ENCODE peak calls at places on chromosomes 13 and 19, in six cellular contexts. M is uterus, G is hepatocyte, I is dorsolateral prefrontal cortex, K is right lobe of liver, E is lung. Z is an unnamed sample.

GRCh38 chr13:31110617-31111016 is 51.1 kb downstream of the HSPH1 start:
- DNase-seq in E (no peak), I (no peak), M (no peak), K (no peak), G (no peak), Z (no peak)

GRCh38 chr19:15251749-15252397 is 19.6 kb upstream of the EPHX3 start:
- DNase-seq in M (peak; percentile 93), G (peak; percentile 85), K (no peak), E (peak; percentile 53), I (peak; percentile 23), Z (no peak)

GRCh38 chr19:3790209-3790734 is 4.1 kb upstream of the MATK start:
- DNase-seq in M (no peak), E (no peak), I (no peak), G (no peak), K (no peak), Z (no peak)

GRCh38 chr13:61575941-61576340 is 160.3 kb upstream of the PCDH20 start:
- DNase-seq in I (no peak), G (no peak), E (no peak), K (no peak), M (no peak), Z (no peak)

GRCh38 chr13:41494202-41494601 is 36.9 kb downstream of the RGCC start:
- DNase-seq in E (no peak), I (no peak), M (no peak), K (no peak), G (no peak), Z (no peak)

GRCh38 chr19:38730731-38731589 is 13.3 kb downstream of the CAPN12 start:
- DNase-seq in M (peak; percentile 19), G (no peak), E (no peak), I (no peak), K (no peak), Z (no peak)

GRCh38 chr19:42420055-42420544 is 7.1 kb downstream of the LIPE start:
- DNase-seq in E (no peak), M (no peak), I (no peak), G (peak; percentile 62), K (peak; percentile 68), Z (no peak)

GRCh38 chr13:99467764-99468163 is 33.5 kb upstream of the TM9SF2 start:
- DNase-seq in E (no peak), I (no peak), M (no peak), K (no peak), G (peak; percentile 28), Z (no peak)

GRCh38 chr19:31338069-31338767 is 11.0 kb downstream of the TSHZ3 start:
- DNase-seq in K (peak; percentile 47), I (no peak), E (no peak), G (peak; percentile 82), M (peak; percentile 77), Z (no peak)

GRCh38 chr13:40624338-40624737 is 42.1 kb downstream of the FOXO1 start:
- DNase-seq in I (no peak), G (no peak), E (no peak), K (no peak), M (no peak), Z (no peak)

GRCh38 chr19:39539165-39539518 is 819 bp downstream of the EID2 start:
- DNase-seq in M (no peak), K (no peak), I (no peak), E (no peak), G (peak; percentile 28), Z (no peak)

GRCh38 chr13:100664171-100664900 is 10.3 kb downstream of the TMTC4 start:
- DNase-seq in K (no peak), E (no peak), M (no peak), G (no peak), I (no peak), Z (no peak)

GRCh38 chr13:30111810-30112209 is 195.5 kb downstream of the KATNAL1 start:
- DNase-seq in E (no peak), I (no peak), G (no peak), K (no peak), M (no peak), Z (no peak)

GRCh38 chr13:23060972-23061371 is 119.8 kb upstream of the SGCG start:
- DNase-seq in E (no peak), G (no peak), I (no peak), M (no peak), K (no peak), Z (no peak)

GRCh38 chr13:25037057-25037813 is 58.7 kb upstream of the PABPC3 start:
- DNase-seq in M (no peak), I (peak; percentile 69), K (peak; percentile 28), E (peak; percentile 46), G (peak; percentile 77), Z (peak; percentile 19)

GRCh38 chr13:99658266-99658991 is 157.2 kb downstream of the TM9SF2 start:
- DNase-seq in K (peak; percentile 63), M (peak; percentile 52), G (peak; percentile 73), E (peak; percentile 40), I (peak; percentile 67), Z (no peak)

GRCh38 chr19:10641248-10641647 is 12.9 kb upstream of the ILF3 start:
- DNase-seq in K (no peak), G (no peak), M (no peak), I (no peak), E (no peak), Z (no peak)

GRCh38 chr19:8965887-8966286 is 44.3 kb downstream of the MUC16 start:
- DNase-seq in M (no peak), E (no peak), I (no peak), K (no peak), G (no peak), Z (no peak)

GRCh38 chr13:24270639-24271131 is 38.7 kb upstream of the C1QTNF9 start:
- DNase-seq in G (peak; percentile 46), E (peak; percentile 70), K (peak; percentile 80), I (peak; percentile 41), M (peak; percentile 39), Z (peak; percentile 3)

GRCh38 chr19:28493881-28494280 is 719.1 kb downstream of the UQCRFS1 start:
- DNase-seq in G (no peak), K (no peak), I (no peak), E (no peak), M (no peak), Z (no peak)

GRCh38 chr13:39765801-39766463 is 110.5 kb downstream of the COG6 start:
- DNase-seq in E (peak; percentile 46), G (no peak), M (peak; percentile 35), K (peak; percentile 37), I (peak; percentile 94), Z (no peak)

GRCh38 chr13:23081246-23081645 is 99.5 kb upstream of the SGCG start:
- DNase-seq in I (no peak), E (no peak), K (no peak), M (no peak), G (no peak), Z (no peak)

GRCh38 chr13:35966024-35966423 is 165.2 kb downstream of the DCLK1 start:
- DNase-seq in E (no peak), I (no peak), K (no peak), M (no peak), G (no peak), Z (no peak)

GRCh38 chr13:35963982-35964665 is 167.1 kb downstream of the DCLK1 start:
- DNase-seq in M (no peak), G (no peak), K (no peak), E (no peak), I (no peak), Z (no peak)

GRCh38 chr13:35965226-35965927 is 165.8 kb downstream of the DCLK1 start:
- DNase-seq in M (no peak), E (no peak), G (no peak), K (no peak), I (no peak), Z (no peak)

GRCh38 chr13:35961461-35962220 is 169.5 kb downstream of the DCLK1 start:
- DNase-seq in I (no peak), K (no peak), M (no peak), G (no peak), E (no peak), Z (no peak)

GRCh38 chr13:35964764-35965163 is 166.4 kb downstream of the DCLK1 start:
- DNase-seq in I (no peak), G (peak; percentile 41), M (no peak), K (no peak), E (no peak), Z (peak; percentile 54)
- TF ChIP-seq CTCF in I (no peak), G (no peak), M (no peak), K (no peak), E (no peak), Z (no peak)

GRCh38 chr19:48740705-48741030 is 258 bp upstream of the RASIP1 start:
- DNase-seq in K (no peak), M (no peak), I (no peak), E (no peak), G (no peak), Z (no peak)

GRCh38 chr19:48738557-48739399 is 1.6 kb downstream of the RASIP1 start:
- DNase-seq in I (peak; percentile 97), E (peak; percentile 94), M (peak; percentile 94), G (peak; percentile 98), K (peak; percentile 98), Z (peak; percentile 38)

GRCh38 chr19:48739835-48740704 is at the start of gene RASIP1:
- DNase-seq in G (no peak), I (peak; percentile 47), M (no peak), E (peak; percentile 57), K (peak; percentile 79), Z (no peak)

GRCh38 chr19:48737360-48737998 is 2.9 kb downstream of the RASIP1 start:
- DNase-seq in G (no peak), I (no peak), M (no peak), K (peak; percentile 50), E (no peak), Z (no peak)

DNA sequence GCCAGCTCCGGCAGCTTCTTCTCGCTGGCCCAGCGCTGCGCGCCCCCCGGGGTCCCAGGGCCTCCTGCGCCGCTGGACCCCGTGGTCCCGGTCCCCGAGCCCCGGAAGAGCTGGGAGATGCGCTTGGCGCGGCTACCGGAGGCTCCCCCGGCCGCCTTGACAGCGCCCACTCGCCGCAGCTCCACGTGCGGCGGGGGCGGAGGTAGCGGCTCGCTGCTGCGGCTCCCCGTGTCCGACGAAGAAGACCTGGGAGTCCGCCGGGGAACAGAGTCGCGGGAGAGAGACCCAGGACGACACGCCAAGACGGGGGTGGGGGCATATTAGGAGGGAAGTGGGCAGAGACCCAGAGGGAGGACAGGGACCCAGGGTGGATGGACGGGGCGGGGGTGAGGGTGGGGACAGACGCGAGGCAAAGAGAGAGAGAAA is 997 bp downstream of the RASIP1 start:
- DNase-seq in M (no peak), E (no peak), K (no peak), G (no peak), I (no peak), Z (no peak)
- H3K4me3 ChIP-seq in M (peak overlapping the region; percentile 49), E (peak overlapping the region; percentile 58), K (peak overlapping the region; percentile 54), G (peak overlapping the region; percentile 79), I (peak overlapping the region; percentile 57), Z (peak overlapping the region; percentile 36)

GRCh38 chr13:43804461-43805070 is 17.8 kb upstream of the ENOX1 start:
- DNase-seq in K (no peak), E (no peak), I (no peak), M (no peak), G (peak; percentile 77), Z (peak; percentile 63)
- TF ChIP-seq CTCF in K (peak; percentile 61), E (peak; percentile 44), I (peak; percentile 72), M (peak; percentile 61), G (peak; percentile 74), Z (peak; percentile 35)

DNA sequence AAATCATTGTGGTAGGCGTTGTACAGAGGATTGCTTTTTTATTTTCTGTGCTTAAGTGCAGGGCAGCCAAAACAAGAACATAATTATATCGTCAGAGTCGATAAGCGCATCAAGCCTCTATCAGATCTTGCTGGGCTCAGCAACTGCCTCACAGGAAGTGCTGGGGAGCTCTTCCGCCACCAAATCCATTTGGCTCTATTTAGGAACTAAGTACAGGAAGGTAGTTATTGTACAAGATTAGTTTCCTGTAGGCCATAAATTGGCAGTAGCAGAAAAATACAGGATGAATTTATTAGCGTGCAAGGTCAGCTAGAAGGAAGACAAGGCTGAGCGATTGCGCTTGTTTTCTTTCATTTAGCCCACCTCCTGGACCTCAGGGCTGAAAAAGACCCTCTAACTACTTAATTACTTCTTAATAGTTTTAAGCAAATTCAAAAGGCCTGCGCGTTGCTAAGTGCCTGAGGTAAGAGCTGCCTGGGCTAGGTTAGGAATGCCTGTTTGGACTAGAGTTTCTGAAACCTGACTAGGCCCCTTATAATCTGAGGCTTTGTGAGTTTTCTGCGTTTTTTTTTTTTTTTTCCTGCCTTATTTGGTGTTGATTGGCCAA is 118.5 kb downstream of the IRS2 start:
- DNase-seq in M (no peak), K (no peak), G (no peak), I (no peak), E (no peak), Z (no peak)
- H3K4me3 ChIP-seq in M (no peak overlapping the region), K (no peak overlapping the region), G (no peak overlapping the region), I (no peak overlapping the region), E (no peak overlapping the region), Z (no peak overlapping the region)

Z was measured in LNCaP clone FGC.